ENCODE peak calls at places on chromosomes 5 and 9, in nine cellular contexts. One of them, this sample, is unnamed.

GRCh38 chr9:34501889-34502425 is 20.8 kb downstream of the ENHO start:
- DNase-seq in A673: peak
- DNase-seq in psoas muscle: peak
- DNase-seq in NCI-H1048: no peak
- DNase-seq in Kasumi-1: no peak
- DNase-seq in globus pallidus: peak
- DNase-seq in T-helper 22 cell: no peak
- DNase-seq in NCI-H82: peak
- DNase-seq in NCI-H1930: no peak
- DNase-seq in this sample: no peak

GRCh38 chr9:123324767-123325183 is 31.2 kb upstream of the CRB2 start:
- DNase-seq in globus pallidus: no peak
- DNase-seq in T-helper 22 cell: no peak
- DNase-seq in Kasumi-1: no peak
- DNase-seq in NCI-H82: no peak
- DNase-seq in A673: no peak
- DNase-seq in NCI-H1048: no peak
- DNase-seq in NCI-H1930: no peak
- DNase-seq in psoas muscle: no peak
- DNase-seq in this sample: no peak

GRCh38 chr5:172776235-172776594 is 5.2 kb upstream of the DUSP1 start:
- DNase-seq in NCI-H82: no peak
- DNase-seq in A673: no peak
- DNase-seq in psoas muscle: no peak
- DNase-seq in NCI-H1048: no peak
- DNase-seq in NCI-H1930: no peak
- DNase-seq in Kasumi-1: no peak
- DNase-seq in globus pallidus: no peak
- DNase-seq in T-helper 22 cell: no peak
- DNase-seq in this sample: no peak

GRCh38 chr9:92608221-92609141 is 61.5 kb downstream of the IPPK start:
- DNase-seq in psoas muscle: peak
- DNase-seq in T-helper 22 cell: no peak
- DNase-seq in NCI-H1048: no peak
- DNase-seq in NCI-H82: peak
- DNase-seq in A673: no peak
- DNase-seq in Kasumi-1: no peak
- DNase-seq in NCI-H1930: no peak
- DNase-seq in globus pallidus: no peak
- DNase-seq in this sample: no peak

GRCh38 chr9:1619915-1620705 is 395.0 kb upstream of the SMARCA2 start:
- DNase-seq in A673: peak
- DNase-seq in psoas muscle: no peak
- DNase-seq in globus pallidus: peak
- DNase-seq in T-helper 22 cell: no peak
- DNase-seq in NCI-H1048: no peak
- DNase-seq in NCI-H82: no peak
- DNase-seq in Kasumi-1: peak
- DNase-seq in NCI-H1930: no peak
- DNase-seq in this sample: no peak

GRCh38 chr9:93620041-93620506 is 43.7 kb downstream of the PHF2 start:
- DNase-seq in globus pallidus: no peak
- DNase-seq in A673: no peak
- DNase-seq in NCI-H1930: no peak
- DNase-seq in NCI-H82: no peak
- DNase-seq in Kasumi-1: no peak
- DNase-seq in NCI-H1048: no peak
- DNase-seq in T-helper 22 cell: no peak
- DNase-seq in psoas muscle: no peak
- DNase-seq in this sample: no peak

GRCh38 chr5:1729641-1730486 is 69.8 kb downstream of the MRPL36 start:
- DNase-seq in A673: no peak
- DNase-seq in T-helper 22 cell: no peak
- DNase-seq in NCI-H1048: no peak
- DNase-seq in NCI-H1930: no peak
- DNase-seq in NCI-H82: no peak
- DNase-seq in psoas muscle: no peak
- DNase-seq in Kasumi-1: no peak
- DNase-seq in globus pallidus: no peak
- DNase-seq in this sample: no peak

GRCh38 chr9:79800578-79800977 is 228.8 kb downstream of the TLE4 start:
- DNase-seq in globus pallidus: no peak
- DNase-seq in A673: no peak
- DNase-seq in psoas muscle: no peak
- DNase-seq in NCI-H1930: no peak
- DNase-seq in NCI-H82: no peak
- DNase-seq in T-helper 22 cell: no peak
- DNase-seq in NCI-H1048: no peak
- DNase-seq in Kasumi-1: no peak
- DNase-seq in this sample: no peak

GRCh38 chr9:26656003-26656940 is 236.3 kb downstream of the CAAP1 start:
- DNase-seq in Kasumi-1: peak
- DNase-seq in NCI-H82: peak
- DNase-seq in NCI-H1048: no peak
- DNase-seq in psoas muscle: no peak
- DNase-seq in NCI-H1930: peak
- DNase-seq in A673: peak
- DNase-seq in T-helper 22 cell: no peak
- DNase-seq in globus pallidus: peak
- DNase-seq in this sample: no peak

GRCh38 chr5:107381189-107381856 is 289.4 kb downstream of the EFNA5 start:
- DNase-seq in NCI-H1048: no peak
- DNase-seq in psoas muscle: peak
- DNase-seq in Kasumi-1: no peak
- DNase-seq in NCI-H82: peak
- DNase-seq in NCI-H1930: no peak
- DNase-seq in globus pallidus: no peak
- DNase-seq in A673: peak
- DNase-seq in T-helper 22 cell: no peak
- DNase-seq in this sample: no peak

GRCh38 chr9:5510360-5510931 is at the start of gene PDCD1LG2:
- DNase-seq in A673: no peak
- DNase-seq in Kasumi-1: no peak
- DNase-seq in NCI-H1930: no peak
- DNase-seq in psoas muscle: no peak
- DNase-seq in globus pallidus: peak
- DNase-seq in NCI-H82: peak
- DNase-seq in T-helper 22 cell: no peak
- DNase-seq in NCI-H1048: no peak
- DNase-seq in this sample: no peak

GRCh38 chr9:88236531-88237453 is 98.5 kb upstream of the SPATA31C2 start:
- DNase-seq in NCI-H1048: no peak
- DNase-seq in psoas muscle: no peak
- DNase-seq in NCI-H1930: no peak
- DNase-seq in T-helper 22 cell: no peak
- DNase-seq in globus pallidus: peak
- DNase-seq in A673: no peak
- DNase-seq in Kasumi-1: no peak
- DNase-seq in NCI-H82: no peak
- DNase-seq in this sample: no peak

GRCh38 chr5:146962801-146963355 is 84.3 kb upstream of the PPP2R2B start:
- DNase-seq in NCI-H1048: no peak
- DNase-seq in NCI-H1930: no peak
- DNase-seq in psoas muscle: no peak
- DNase-seq in NCI-H82: no peak
- DNase-seq in Kasumi-1: no peak
- DNase-seq in T-helper 22 cell: no peak
- DNase-seq in A673: peak
- DNase-seq in globus pallidus: no peak
- DNase-seq in this sample: no peak

GRCh38 chr5:40879163-40879942 is 29.9 kb upstream of the C7 start:
- DNase-seq in NCI-H1930: no peak
- DNase-seq in T-helper 22 cell: no peak
- DNase-seq in NCI-H1048: no peak
- DNase-seq in globus pallidus: peak
- DNase-seq in Kasumi-1: peak
- DNase-seq in A673: peak
- DNase-seq in psoas muscle: no peak
- DNase-seq in NCI-H82: peak
- DNase-seq in this sample: no peak

GRCh38 chr5:14809369-14810144 is 62.0 kb downstream of the ANKH start:
- DNase-seq in NCI-H82: no peak
- DNase-seq in NCI-H1930: no peak
- DNase-seq in psoas muscle: peak
- DNase-seq in A673: peak
- DNase-seq in globus pallidus: peak
- DNase-seq in Kasumi-1: peak
- DNase-seq in T-helper 22 cell: peak
- DNase-seq in NCI-H1048: no peak
- DNase-seq in this sample: no peak

GRCh38 chr5:138148811-138149210 is 9.6 kb upstream of the NME5 start:
- DNase-seq in globus pallidus: no peak
- DNase-seq in NCI-H1048: no peak
- DNase-seq in Kasumi-1: peak
- DNase-seq in NCI-H82: no peak
- DNase-seq in psoas muscle: peak
- DNase-seq in T-helper 22 cell: no peak
- DNase-seq in NCI-H1930: no peak
- DNase-seq in A673: peak
- DNase-seq in this sample: no peak

GRCh38 chr9:114437401-114437893 is 49.7 kb upstream of the AKNA start:
- DNase-seq in NCI-H1930: no peak
- DNase-seq in A673: no peak
- DNase-seq in NCI-H82: no peak
- DNase-seq in psoas muscle: no peak
- DNase-seq in Kasumi-1: no peak
- DNase-seq in NCI-H1048: no peak
- DNase-seq in globus pallidus: no peak
- DNase-seq in T-helper 22 cell: no peak
- DNase-seq in this sample: no peak

GRCh38 chr5:14193496-14193895 is 50.4 kb downstream of the TRIO start:
- DNase-seq in NCI-H82: no peak
- DNase-seq in NCI-H1930: no peak
- DNase-seq in globus pallidus: no peak
- DNase-seq in Kasumi-1: no peak
- DNase-seq in A673: no peak
- DNase-seq in T-helper 22 cell: no peak
- DNase-seq in psoas muscle: no peak
- DNase-seq in NCI-H1048: no peak
- DNase-seq in this sample: no peak

GRCh38 chr9:108867829-108868228 is 5.8 kb downstream of the ACTL7A start:
- DNase-seq in psoas muscle: no peak
- DNase-seq in NCI-H1930: no peak
- DNase-seq in NCI-H1048: no peak
- DNase-seq in Kasumi-1: no peak
- DNase-seq in A673: no peak
- DNase-seq in globus pallidus: no peak
- DNase-seq in NCI-H82: no peak
- DNase-seq in T-helper 22 cell: no peak
- DNase-seq in this sample: no peak

GRCh38 chr5:78905084-78905938 is 79.8 kb downstream of the ARSB start:
- DNase-seq in A673: no peak
- DNase-seq in NCI-H1048: no peak
- DNase-seq in psoas muscle: no peak
- DNase-seq in T-helper 22 cell: no peak
- DNase-seq in NCI-H1930: no peak
- DNase-seq in globus pallidus: no peak
- DNase-seq in Kasumi-1: peak
- DNase-seq in NCI-H82: no peak
- DNase-seq in this sample: no peak

GRCh38 chr9:87599901-87600610 is 102.4 kb downstream of the DAPK1 start:
- DNase-seq in NCI-H82: no peak
- DNase-seq in Kasumi-1: no peak
- DNase-seq in psoas muscle: no peak
- DNase-seq in NCI-H1048: no peak
- DNase-seq in T-helper 22 cell: no peak
- DNase-seq in globus pallidus: no peak
- DNase-seq in A673: peak
- DNase-seq in NCI-H1930: no peak
- DNase-seq in this sample: no peak

GRCh38 chr9:133901184-133901835 is 90.8 kb downstream of the VAV2 start:
- DNase-seq in NCI-H1048: no peak
- DNase-seq in T-helper 22 cell: no peak
- DNase-seq in A673: no peak
- DNase-seq in NCI-H82: no peak
- DNase-seq in Kasumi-1: no peak
- DNase-seq in NCI-H1930: no peak
- DNase-seq in psoas muscle: no peak
- DNase-seq in globus pallidus: no peak
- DNase-seq in this sample: no peak

GRCh38 chr5:179595916-179596315 is 27.6 kb downstream of the HNRNPH1 start:
- DNase-seq in NCI-H1048: no peak
- DNase-seq in NCI-H82: no peak
- DNase-seq in NCI-H1930: no peak
- DNase-seq in A673: no peak
- DNase-seq in globus pallidus: no peak
- DNase-seq in psoas muscle: no peak
- DNase-seq in Kasumi-1: no peak
- DNase-seq in T-helper 22 cell: no peak
- DNase-seq in this sample: no peak

GRCh38 chr9:114612272-114612923 is 1.3 kb downstream of the TMEM268 start:
- DNase-seq in NCI-H82: no peak
- DNase-seq in T-helper 22 cell: no peak
- DNase-seq in NCI-H1930: no peak
- DNase-seq in A673: no peak
- DNase-seq in NCI-H1048: no peak
- DNase-seq in Kasumi-1: no peak
- DNase-seq in psoas muscle: no peak
- DNase-seq in globus pallidus: no peak
- DNase-seq in this sample: no peak

GRCh38 chr9:4423207-4423610 is 67.1 kb upstream of the SLC1A1 start:
- DNase-seq in Kasumi-1: no peak
- DNase-seq in NCI-H82: no peak
- DNase-seq in globus pallidus: no peak
- DNase-seq in psoas muscle: no peak
- DNase-seq in NCI-H1048: no peak
- DNase-seq in A673: no peak
- DNase-seq in NCI-H1930: no peak
- DNase-seq in T-helper 22 cell: no peak
- DNase-seq in this sample: no peak